ENCODE peak calls at places on chromosomes 13 and 19, in eight cellular contexts. H is BJ, R is body of pancreas, T is fibroblast of lung, C is dorsolateral prefrontal cortex, V is endothelial cell, B is progenitor cell of endocrine pancreas, G is pancreas. L is an unnamed sample.
A peak's percentile ranks its signal among the peaks of the same experiment; 100 is the strongest.

GRCh38 chr13:23928985-23929384 is 31.7 kb upstream of the C1QTNF9B start:
- DNase-seq in B (no peak), V (no peak), T (peak; percentile 63), G (no peak), C (no peak), H (peak; percentile 27), R (no peak), L (no peak)

GRCh38 chr19:16319466-16319865 is 5.2 kb upstream of the KLF2 start:
- DNase-seq in R (no peak), G (no peak), T (peak; percentile 62), V (no peak), C (no peak), B (no peak), H (no peak), L (no peak)

GRCh38 chr13:110354209-110354627 is 47.1 kb downstream of the COL4A2 start:
- DNase-seq in B (no peak), G (no peak), C (no peak), R (no peak), H (no peak), T (no peak), V (no peak), L (no peak)

GRCh38 chr13:59533561-59534337 is 630.0 kb downstream of the DIAPH3 start:
- DNase-seq in G (no peak), C (no peak), B (no peak), H (no peak), T (no peak), R (no peak), V (no peak), L (no peak)

GRCh38 chr19:51055866-51056265 is 9.0 kb downstream of the KLK13 start:
- DNase-seq in B (no peak), C (no peak), G (no peak), H (no peak), R (no peak), V (no peak), T (no peak), L (no peak)

GRCh38 chr13:72839831-72840426 is 58.0 kb downstream of the PIBF1 start:
- DNase-seq in T (peak; percentile 42), R (peak; percentile 66), V (peak; percentile 51), H (no peak), C (peak; percentile 37), G (no peak), B (peak; percentile 17), L (no peak)

GRCh38 chr19:49677232-49677881 is at the start of gene PRMT1:
- DNase-seq in B (peak; percentile 34), T (no peak), V (peak; percentile 65), G (no peak), H (no peak), C (no peak), R (peak; percentile 45), L (no peak)

GRCh38 chr19:48348737-48349136 is 15.0 kb downstream of the TMEM143 start:
- DNase-seq in C (no peak), V (no peak), G (no peak), R (no peak), T (no peak), H (no peak), B (no peak), L (no peak)

GRCh38 chr13:30132623-30133553 is 174.5 kb downstream of the KATNAL1 start:
- DNase-seq in B (peak; percentile 96), T (peak; percentile 92), H (no peak), R (peak; percentile 95), C (peak; percentile 99), V (peak; percentile 100), G (peak; percentile 97), L (peak; percentile 92)

GRCh38 chr19:13899393-13899792 is 6.5 kb downstream of the BRME1 start:
- DNase-seq in G (no peak), R (no peak), B (no peak), C (no peak), H (no peak), V (no peak), T (no peak), L (no peak)

GRCh38 chr13:38361551-38362262 is 12.1 kb downstream of the UFM1 start:
- DNase-seq in H (no peak), T (no peak), B (no peak), C (no peak), G (no peak), R (no peak), V (no peak), L (no peak)

GRCh38 chr19:31392514-31392913 is 43.3 kb upstream of the TSHZ3 start:
- DNase-seq in V (no peak), R (no peak), B (no peak), H (no peak), T (peak; percentile 66), C (no peak), G (no peak), L (no peak)

GRCh38 chr13:109126973-109127615 is 497.7 kb downstream of the MYO16 start:
- DNase-seq in R (no peak), G (peak; percentile 38), T (no peak), B (no peak), V (no peak), C (no peak), H (no peak), L (no peak)

GRCh38 chr13:33004454-33004853 is 11.8 kb upstream of the KL start:
- DNase-seq in V (peak; percentile 39), C (no peak), R (no peak), G (no peak), H (no peak), B (no peak), T (peak; percentile 14), L (no peak)

GRCh38 chr13:50901701-50902100 is 7.9 kb upstream of the RNASEH2B start:
- DNase-seq in T (no peak), H (no peak), B (no peak), R (no peak), V (no peak), G (no peak), C (no peak), L (no peak)

GRCh38 chr19:49061445-49061844 is 3.2 kb downstream of the NTF4 start:
- DNase-seq in H (no peak), C (no peak), G (peak; percentile 59), T (no peak), B (no peak), R (no peak), V (no peak), L (no peak)

DNA sequence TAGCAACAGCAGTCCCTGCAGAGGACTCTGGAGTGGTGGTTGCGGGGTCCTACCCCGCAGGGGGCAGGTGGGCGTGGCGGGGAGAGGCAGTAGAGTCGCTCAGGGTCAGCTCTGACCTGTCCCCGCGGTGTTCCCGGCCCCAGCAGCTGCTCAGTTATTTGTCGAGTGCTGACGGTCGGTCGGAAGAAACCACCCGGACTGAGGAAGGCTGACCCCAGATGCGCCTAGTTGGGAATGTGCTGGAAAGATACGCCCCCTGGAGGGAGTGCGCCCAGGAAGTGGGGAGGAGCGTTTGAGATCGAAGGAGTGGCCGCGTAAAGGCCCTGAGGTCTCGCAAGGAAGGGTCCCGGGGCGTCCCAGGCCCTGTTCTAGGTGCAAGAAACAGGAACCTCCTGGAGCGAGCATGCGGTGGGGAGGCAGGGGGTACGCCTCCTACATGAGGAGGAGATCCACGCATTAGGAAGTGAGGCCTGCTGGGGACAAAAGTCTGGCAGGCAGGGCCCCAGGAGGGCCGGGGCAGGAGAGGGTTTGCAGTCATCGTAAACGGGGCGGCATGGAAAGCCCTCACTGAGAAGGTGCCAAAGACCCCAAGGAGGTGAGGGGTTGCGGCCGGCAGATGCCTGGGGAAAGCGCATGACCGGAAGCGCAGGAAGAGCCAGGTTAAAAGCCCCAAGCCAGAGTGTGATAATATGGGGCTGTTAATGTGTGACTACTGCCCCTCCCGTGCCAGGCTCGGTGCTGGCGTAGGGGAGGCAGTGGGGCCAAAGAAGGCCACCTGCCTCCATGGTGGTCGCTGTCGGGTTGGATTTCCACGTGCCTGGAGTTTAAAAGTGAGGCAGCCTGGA is 9.1 kb downstream of the CCDC8 start:
- DNase-seq in C (no peak), G (peak; percentile 85), B (peak; percentile 49), R (peak; percentile 74), V (peak; percentile 41), T (peak; percentile 63), H (no peak), L (no peak)
- TF ChIP-seq CTCF in C (no peak), G (no peak), B (peak; percentile 42), R (peak; percentile 43), V (no peak), T (peak; percentile 43), H (peak; percentile 51), L (no peak)

DNA sequence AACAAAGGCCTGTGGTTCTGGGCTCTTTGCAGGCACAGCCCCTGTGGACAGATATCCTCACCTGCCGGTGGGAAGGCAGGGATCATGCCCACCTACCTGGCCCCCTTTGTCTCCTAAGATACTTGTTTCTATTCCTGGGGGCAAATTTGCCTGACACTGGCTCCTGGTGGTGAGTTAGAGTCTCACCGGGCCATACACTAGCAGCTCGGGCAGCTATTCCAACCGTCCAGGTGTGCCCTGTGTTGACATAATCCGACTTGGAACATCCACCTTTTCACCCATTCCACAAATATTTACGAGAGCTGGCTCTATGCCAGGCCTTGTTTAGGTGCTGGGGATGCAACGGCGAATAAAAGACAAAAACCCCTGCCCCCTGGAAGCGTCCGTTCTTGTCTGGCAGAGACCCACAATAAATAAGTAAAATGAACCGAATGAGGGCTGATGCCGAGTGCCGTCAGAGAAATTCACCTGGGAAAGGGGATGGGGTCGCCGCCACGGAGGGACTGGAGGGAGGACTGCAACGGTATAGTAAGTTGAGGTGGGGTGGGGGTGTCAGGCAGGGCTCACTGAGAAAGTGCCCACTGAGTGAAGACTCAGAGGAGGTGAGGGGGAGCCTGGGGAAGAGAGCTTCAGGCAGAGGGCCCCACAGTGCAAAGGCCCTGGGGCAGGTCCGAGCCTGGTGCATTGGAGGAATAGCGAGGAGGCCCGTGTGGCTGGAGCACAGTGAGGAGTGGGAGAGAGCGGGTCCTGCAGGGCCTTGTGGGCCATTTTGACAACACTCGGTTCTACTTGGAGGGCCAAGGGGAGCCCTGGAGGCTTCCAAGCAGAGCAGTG is 43.2 kb upstream of the RANBP3 start:
- DNase-seq in C (no peak), V (no peak), H (no peak), B (no peak), R (peak; percentile 30), G (peak; percentile 66), T (no peak), L (no peak)
- TF ChIP-seq CTCF in C (no peak), V (no peak), H (no peak), B (peak; percentile 33), R (peak; percentile 33), G (no peak), T (no peak), L (no peak)

DNA sequence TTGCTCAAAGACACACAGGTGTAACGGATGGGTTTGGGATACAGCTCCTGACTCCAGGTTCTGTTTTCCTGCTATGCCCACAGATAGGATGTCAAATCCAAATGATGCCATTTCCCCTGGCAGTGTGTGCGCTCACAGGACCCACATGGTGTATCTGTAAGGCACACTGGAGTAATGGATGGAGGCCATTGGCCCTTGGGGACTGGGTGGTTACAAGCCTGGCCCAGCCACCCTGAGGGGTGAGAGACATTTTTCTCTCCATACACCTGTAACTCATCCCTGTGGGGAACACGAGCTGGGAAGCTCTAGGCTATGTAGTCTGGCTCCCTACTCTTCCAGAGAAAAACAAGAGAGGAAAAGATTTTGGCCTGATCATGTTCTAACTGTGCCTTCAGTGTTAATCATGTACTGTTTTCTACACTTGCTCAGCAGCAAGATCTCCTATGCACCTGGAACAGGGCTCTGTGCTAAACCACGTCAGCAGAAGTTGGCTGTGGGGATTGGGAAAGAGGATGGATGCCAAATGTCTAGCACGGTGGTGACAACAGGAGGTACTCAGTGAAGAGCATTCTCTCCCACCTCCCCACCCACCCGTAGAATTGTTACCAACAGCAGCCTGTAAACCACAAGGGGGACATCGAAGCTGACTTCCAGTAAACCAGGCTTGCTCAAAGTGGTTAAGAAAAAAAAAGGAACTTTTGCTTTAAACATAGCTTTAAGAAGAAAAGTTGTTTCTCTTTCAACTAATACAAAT is 237.0 kb downstream of the LACC1 start:
- DNase-seq in V (no peak), B (no peak), R (no peak), T (peak; percentile 28), H (no peak), C (peak; percentile 39), G (no peak), L (no peak)
- TF ChIP-seq CTCF in V (no peak), B (no peak), R (no peak), T (peak; percentile 31), H (no peak), C (no peak), G (no peak), L (no peak)

GRCh38 chr19:54172764-54173699 is at the start of gene TMC4:
- DNase-seq in B (peak; percentile 77), C (no peak), G (peak; percentile 96), R (peak; percentile 90), V (no peak), H (no peak), T (no peak), L (no peak)
- TF ChIP-seq CTCF in B (peak; percentile 84), C (no peak), G (peak; percentile 57), R (peak; percentile 95), V (no peak), H (no peak), T (no peak), L (no peak)

L was measured in D721Med.